ENCODE peak calls at places on chromosomes 5 and 9, in five cellular contexts. S is A549, V is IMR-90, K is SK-N-SH, G is HepG2. T is an unnamed sample.

GRCh38 chr5:23466401-23466886 is 41.0 kb upstream of the PRDM9 start:
- DNase-seq in K (no peak), V (no peak), G (peak; percentile 75), S (peak; percentile 72), T (no peak)

GRCh38 chr5:179974281-179974945 is 66.7 kb upstream of the TBC1D9B start:
- DNase-seq in S (no peak), K (no peak), V (no peak), G (no peak), T (no peak)

GRCh38 chr9:88418715-88419540 is 30.7 kb downstream of the SPIN1 start:
- DNase-seq in S (peak; percentile 29), K (no peak), V (no peak), G (no peak), T (no peak)

GRCh38 chr9:34328500-34328982 is 527 bp downstream of the KIF24 start:
- DNase-seq in V (no peak), G (no peak), S (no peak), K (no peak), T (peak; percentile 62)

GRCh38 chr5:102971693-102972293 is 148.1 kb downstream of the GIN1 start:
- DNase-seq in S (peak; percentile 42), G (peak; percentile 1), K (no peak), V (peak; percentile 70), T (no peak)

GRCh38 chr9:96150324-96151023 is 151.5 kb downstream of the HSD17B3 start:
- DNase-seq in G (no peak), S (no peak), K (no peak), V (no peak), T (no peak)

GRCh38 chr9:134919316-134919715 is 1.6 kb upstream of the FCN1 start:
- DNase-seq in G (no peak), V (no peak), K (no peak), S (no peak), T (no peak)

GRCh38 chr9:96651626-96652025 is 3.5 kb downstream of the PRXL2C start:
- DNase-seq in S (peak; percentile 39), K (peak; percentile 48), G (no peak), V (peak; percentile 51), T (no peak)

GRCh38 chr5:119389288-119390065 is 33.7 kb downstream of the TNFAIP8 start:
- DNase-seq in K (no peak), V (peak; percentile 48), S (no peak), G (no peak), T (no peak)

GRCh38 chr9:134066923-134067851 is 639 bp downstream of the BRD3 start:
- DNase-seq in V (peak; percentile 31), G (no peak), S (peak; percentile 39), K (peak; percentile 81), T (peak; percentile 32)

GRCh38 chr5:172078726-172079345 is 72.4 kb upstream of the FBXW11 start:
- DNase-seq in V (no peak), G (no peak), K (no peak), S (no peak), T (no peak)

GRCh38 chr5:35877655-35878054 is 21.0 kb downstream of the IL7R start:
- DNase-seq in G (no peak), S (no peak), V (no peak), K (no peak), T (no peak)

GRCh38 chr5:173282916-173283315 is 45.3 kb downstream of the STC2 start:
- DNase-seq in K (no peak), G (no peak), S (no peak), V (no peak), T (no peak)

GRCh38 chr5:178104492-178104891 is 8.8 kb upstream of the N4BP3 start:
- DNase-seq in S (no peak), G (no peak), V (no peak), K (no peak), T (no peak)

GRCh38 chr5:30051976-30052375 is 1141.5 kb upstream of the CDH6 start:
- DNase-seq in G (no peak), V (no peak), S (no peak), K (no peak), T (no peak)

GRCh38 chr5:16668194-16668593 is 51.4 kb upstream of the RETREG1 start:
- DNase-seq in S (no peak), G (no peak), K (no peak), V (no peak), T (no peak)

GRCh38 chr5:40991981-40992559 is 79.1 kb downstream of the MROH2B start:
- DNase-seq in V (no peak), S (no peak), K (no peak), G (no peak), T (no peak)

GRCh38 chr5:38060354-38060753 is 198.0 kb upstream of the EGFLAM start:
- DNase-seq in S (no peak), K (no peak), V (peak; percentile 66), G (peak; percentile 80), T (no peak)

GRCh38 chr9:109423877-109424276 is 74.2 kb downstream of the PTPN3 start:
- DNase-seq in G (no peak), K (no peak), V (no peak), S (no peak), T (no peak)

GRCh38 chr5:56148453-56148971 is 84.6 kb downstream of the ANKRD55 start:
- DNase-seq in V (no peak), S (no peak), K (no peak), G (no peak), T (no peak)

GRCh38 chr5:64299805-64300204 is 134.2 kb downstream of the RNF180 start:
- DNase-seq in G (no peak), S (no peak), V (no peak), K (no peak), T (no peak)

GRCh38 chr5:125142439-125142838 is 396.0 kb upstream of the ZNF608 start:
- DNase-seq in V (peak; percentile 42), S (no peak), K (no peak), G (no peak), T (no peak)

GRCh38 chr5:93621340-93621872 is 38.4 kb downstream of the NR2F1 start:
- DNase-seq in G (peak; percentile 20), S (peak; percentile 89), K (peak; percentile 88), V (peak; percentile 70), T (no peak)

GRCh38 chr5:161306354-161306990 is 240.1 kb downstream of the GABRB2 start:
- DNase-seq in S (no peak), V (no peak), K (no peak), G (no peak), T (no peak)

GRCh38 chr9:124859803-124860581 is 1.8 kb downstream of the RPL35 start:
- DNase-seq in V (no peak), S (no peak), G (no peak), K (no peak), T (no peak)

GRCh38 chr9:12715268-12715667 is 22.1 kb downstream of the TYRP1 start:
- DNase-seq in G (no peak), V (no peak), K (no peak), S (no peak), T (no peak)

GRCh38 chr5:115313052-115313451 is 16.6 kb upstream of the CCDC112 start:
- DNase-seq in K (no peak), S (no peak), G (no peak), V (no peak), T (no peak)

GRCh38 chr9:109507421-109507838 is 9.3 kb upstream of the PTPN3 start:
- DNase-seq in S (peak; percentile 81), V (peak; percentile 86), G (peak; percentile 92), K (no peak), T (no peak)

GRCh38 chr5:103562453-103563157 is at the start of gene NUDT12:
- DNase-seq in S (peak; percentile 54), K (peak; percentile 89), V (peak; percentile 67), G (peak; percentile 39), T (peak; percentile 88)

GRCh38 chr9:5617749-5618148 is 11.2 kb upstream of the RIC1 start:
- DNase-seq in K (no peak), S (no peak), V (no peak), G (no peak), T (no peak)

GRCh38 chr9:110183208-110184145 is 24.5 kb downstream of the C9orf152 start:
- DNase-seq in G (peak; percentile 78), S (peak; percentile 82), K (peak; percentile 67), V (peak; percentile 77), T (peak; percentile 76)

GRCh38 chr5:114055318-114055788 is 306.5 kb upstream of the KCNN2 start:
- DNase-seq in V (peak; percentile 64), K (peak; percentile 73), G (no peak), S (peak; percentile 1), T (no peak)

GRCh38 chr5:32712463-32713395 is 1.6 kb downstream of the NPR3 start:
- DNase-seq in V (peak; percentile 35), G (no peak), K (peak; percentile 13), S (no peak), T (no peak)

GRCh38 chr9:123528521-123528920 is 172.5 kb downstream of the CRB2 start:
- DNase-seq in G (no peak), K (no peak), V (no peak), S (no peak), T (no peak)

DNA sequence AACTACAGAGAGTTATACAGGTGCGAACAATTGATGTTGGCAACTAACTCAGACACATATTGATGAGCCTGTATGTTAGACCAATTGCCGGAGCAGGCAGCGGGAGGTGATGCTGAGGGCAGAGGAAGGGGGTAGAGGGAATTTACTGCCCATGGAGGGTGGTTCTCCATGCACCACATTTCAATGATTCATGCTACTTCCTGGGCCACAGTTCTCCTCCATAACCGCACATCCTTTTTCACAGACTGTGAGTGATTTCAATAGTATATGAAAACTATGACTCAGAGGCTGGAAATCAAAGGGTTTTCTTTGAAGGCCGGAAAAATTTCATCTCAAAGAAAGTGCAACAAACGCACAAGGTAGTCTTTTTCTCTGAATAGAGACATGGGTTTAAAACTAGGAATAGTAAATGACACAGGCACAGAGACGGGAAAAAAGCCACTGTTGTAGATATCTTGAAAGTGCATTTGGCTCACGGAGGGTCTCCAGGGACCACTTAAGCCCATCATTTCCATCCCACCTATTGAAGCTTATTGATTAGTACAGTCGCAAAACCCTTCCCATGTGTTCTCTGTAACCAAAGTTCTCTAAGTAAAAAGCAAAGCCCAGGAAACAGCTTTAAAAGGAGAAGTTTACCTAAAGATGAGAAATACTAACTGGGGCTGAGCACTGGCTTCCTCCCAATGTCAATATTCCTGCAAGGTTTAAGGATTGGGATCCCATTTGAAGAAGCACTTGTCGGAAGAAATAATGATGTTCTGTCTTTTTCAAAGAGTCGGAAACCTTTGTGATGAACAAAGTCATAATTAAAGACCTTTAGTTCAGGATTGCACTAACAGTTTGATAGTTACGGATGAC is 28.0 kb upstream of the ADAM19 start:
- DNase-seq in V (peak; percentile 93), G (peak; percentile 18), S (peak; percentile 55), K (no peak), T (no peak)
- TF ChIP-seq SMC3 in V (no peak), G (no peak), S (no peak), K (no peak), T (no peak)

GRCh38 chr9:136543830-136544548 is 1.9 kb downstream of the NOTCH1 start:
- DNase-seq in G (peak; percentile 78), V (no peak), K (no peak), S (no peak), T (no peak)
- TF ChIP-seq SMC3 in G (no peak), V (no peak), K (no peak), S (no peak), T (no peak)

GRCh38 chr5:138874771-138875628 is at the start of gene LRRTM2:
- DNase-seq in S (no peak), V (peak; percentile 98), K (peak; percentile 63), G (no peak), T (peak; percentile 5)
- TF ChIP-seq SMC3 in S (no peak), V (peak; percentile 10), K (no peak), G (no peak), T (no peak)

DNA sequence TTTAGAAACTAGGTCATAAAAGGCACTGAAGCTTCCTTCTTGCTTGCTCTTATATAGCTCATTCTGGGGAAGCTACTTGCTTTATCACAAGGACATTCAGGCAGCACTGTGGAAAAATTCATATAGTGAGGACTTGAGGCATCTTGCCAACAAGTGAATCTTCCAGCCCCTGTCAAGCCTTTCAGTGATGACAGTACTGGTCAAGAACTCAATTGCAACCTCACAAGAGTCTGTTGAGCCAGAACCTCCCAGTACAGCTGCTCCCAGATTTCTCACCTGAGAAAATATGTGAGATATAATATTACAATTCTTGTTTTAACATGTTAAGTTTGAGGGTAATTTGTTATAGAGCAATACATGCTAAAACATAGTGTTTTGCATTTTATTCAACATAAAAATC is 2011.0 kb upstream of the NUDT12 start:
- DNase-seq in V (no peak), S (no peak), K (no peak), G (no peak), T (no peak)
- TF ChIP-seq SMC3 in V (no peak), S (no peak), K (no peak), G (no peak), T (no peak)

T was measured in K562.